ENCODE peak calls at places on chromosome 6, in nine cellular contexts. S is MCF 10A; O is IMR-90; T is AG09309; I is GM20000; Y is CD4-positive, alpha-beta T cell; J is GM12878; L is prostate gland; N is upper lobe of left lung. D is an unnamed sample.

GRCh38 chr6:52994789-52995078 is 350 bp downstream of the GSTA4 start:
- DNase-seq in N (no peak), O (peak; percentile 8), I (peak; percentile 24), S (no peak), T (no peak), L (peak; percentile 26), J (no peak), Y (no peak), D (no peak)

GRCh38 chr6:36353411-36353915 is 16.8 kb upstream of the BNIP5 start:
- DNase-seq in O (peak; percentile 38), S (no peak), N (no peak), T (no peak), L (no peak), Y (no peak), I (no peak), J (no peak), D (no peak)

GRCh38 chr6:93293399-93294271 is 125.7 kb downstream of the EPHA7 start:
- DNase-seq in Y (no peak), S (no peak), L (no peak), N (no peak), O (no peak), T (no peak), I (no peak), J (no peak), D (no peak)

GRCh38 chr6:166786704-166787293 is 159.7 kb upstream of the RPS6KA2 start:
- DNase-seq in Y (no peak), T (peak; percentile 31), S (peak; percentile 74), N (no peak), I (peak; percentile 73), O (peak; percentile 65), J (peak; percentile 21), L (peak; percentile 51), D (peak; percentile 78)

GRCh38 chr6:77010931-77011542 is 452.3 kb downstream of the HTR1B start:
- DNase-seq in N (no peak), L (no peak), T (no peak), O (no peak), J (no peak), I (no peak), S (no peak), Y (no peak), D (no peak)

GRCh38 chr6:162211022-162211421 is 516.5 kb downstream of the PRKN start:
- DNase-seq in T (no peak), I (no peak), J (no peak), S (no peak), N (no peak), Y (no peak), O (no peak), L (no peak), D (no peak)

GRCh38 chr6:163563303-163563702 is 148.8 kb downstream of the QKI start:
- DNase-seq in T (no peak), N (no peak), O (no peak), J (no peak), Y (no peak), S (no peak), I (no peak), L (no peak), D (no peak)

GRCh38 chr6:42704937-42705374 is 17.4 kb downstream of the PRPH2 start:
- DNase-seq in S (no peak), J (no peak), L (no peak), Y (no peak), I (no peak), T (no peak), N (no peak), O (no peak), D (no peak)

GRCh38 chr6:99746261-99746895 is 139.7 kb downstream of the PRDM13 start:
- DNase-seq in I (peak; percentile 50), Y (peak; percentile 34), L (peak; percentile 61), O (peak; percentile 74), S (peak; percentile 73), T (peak; percentile 46), J (peak; percentile 20), N (peak; percentile 47), D (peak; percentile 43)

GRCh38 chr6:85405175-85405852 is 44.6 kb upstream of the NT5E start:
- DNase-seq in L (no peak), J (peak; percentile 41), N (no peak), I (no peak), Y (no peak), S (peak; percentile 9), O (peak; percentile 55), T (no peak), D (no peak)

GRCh38 chr6:47737406-47737805 is 39.0 kb downstream of the ADGRF4 start:
- DNase-seq in S (no peak), I (no peak), Y (no peak), N (no peak), O (no peak), T (no peak), L (no peak), J (no peak), D (no peak)

GRCh38 chr6:134491473-134491872 is 173.6 kb upstream of the SGK1 start:
- DNase-seq in S (no peak), T (no peak), I (no peak), Y (no peak), N (no peak), J (no peak), L (no peak), O (peak; percentile 68), D (no peak)

GRCh38 chr6:96301781-96302180 is 219.8 kb upstream of the UFL1 start:
- DNase-seq in L (no peak), J (no peak), Y (no peak), N (no peak), I (no peak), T (no peak), S (peak; percentile 15), O (no peak), D (no peak)

GRCh38 chr6:146191166-146191565 is 162.3 kb downstream of the GRM1 start:
- DNase-seq in S (no peak), J (no peak), T (no peak), L (no peak), I (no peak), N (no peak), Y (no peak), O (no peak), D (no peak)

GRCh38 chr6:77906070-77906469 is 253.2 kb downstream of the MEI4 start:
- DNase-seq in I (no peak), J (no peak), Y (no peak), L (no peak), O (no peak), N (no peak), S (no peak), T (no peak), D (no peak)

GRCh38 chr6:9316831-9317230 is 881.5 kb upstream of the SLC35B3 start:
- DNase-seq in L (no peak), T (peak; percentile 7), S (no peak), I (no peak), Y (no peak), J (no peak), O (no peak), N (no peak), D (no peak)

GRCh38 chr6:96153775-96154174 is 138.0 kb downstream of the FUT9 start:
- DNase-seq in J (no peak), L (no peak), O (no peak), S (no peak), Y (no peak), N (no peak), T (no peak), I (no peak), D (no peak)

DNA sequence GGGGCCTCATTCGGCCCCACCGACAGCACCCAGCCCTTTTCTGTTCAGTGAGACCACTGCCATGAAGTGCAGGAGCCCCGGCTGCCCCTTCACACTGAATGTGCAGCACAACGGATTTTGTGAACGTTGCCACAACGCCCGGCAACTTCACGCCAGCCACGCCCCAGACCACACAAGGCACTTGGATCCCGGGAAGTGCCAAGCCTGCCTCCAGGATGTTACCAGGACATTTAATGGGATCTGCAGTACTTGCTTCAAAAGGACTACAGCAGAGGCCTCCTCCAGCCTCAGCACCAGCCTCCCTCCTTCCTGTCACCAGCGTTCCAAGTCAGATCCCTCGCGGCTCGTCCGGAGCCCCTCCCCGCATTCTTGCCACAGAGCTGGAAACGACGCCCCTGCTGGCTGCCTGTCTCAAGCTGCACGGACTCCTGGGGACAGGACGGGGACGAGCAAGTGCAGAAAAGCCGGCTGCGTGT is 11.8 kb downstream of the TNFAIP3 start:
- DNase-seq in I (no peak), L (peak; percentile 19), N (no peak), Y (no peak), T (no peak), O (no peak), S (no peak), J (no peak), D (no peak)
- TF ChIP-seq CTCF in I (no peak), L (no peak), N (no peak), Y (no peak), T (no peak), O (no peak), S (no peak), J (no peak), D (no peak)

DNA sequence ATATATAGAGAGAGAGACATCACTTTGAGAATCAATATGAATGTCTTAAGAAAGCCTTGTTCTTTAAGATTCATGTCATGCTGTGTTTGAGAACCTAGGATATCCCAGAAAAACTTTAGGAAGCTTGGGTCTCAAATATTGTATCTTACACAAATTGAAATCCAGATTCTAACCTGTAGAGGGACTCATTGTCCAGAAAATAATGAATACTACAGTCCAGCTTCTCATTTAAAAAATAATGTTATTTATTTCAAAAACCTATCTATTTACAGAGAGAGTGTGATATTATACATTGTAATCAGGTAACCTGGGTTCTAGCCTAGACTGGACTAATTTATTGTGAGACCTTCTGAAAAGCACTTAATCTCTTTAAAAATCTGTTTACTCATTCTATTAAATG is 4.2 kb downstream of the RFX6 start:
- DNase-seq in O (no peak), S (peak; percentile 28), I (no peak), T (no peak), L (no peak), N (no peak), J (no peak), Y (no peak), D (no peak)
- TF ChIP-seq CTCF in O (peak; percentile 3), S (no peak), I (no peak), T (no peak), L (peak; percentile 42), N (no peak), J (no peak), Y (no peak), D (no peak)

GRCh38 chr6:155042983-155043382 is 47.9 kb downstream of the TIAM2 start:
- DNase-seq in J (no peak), S (no peak), I (no peak), N (no peak), L (no peak), Y (no peak), O (no peak), T (no peak), D (no peak)
- TF ChIP-seq CTCF in J (no peak), S (no peak), I (no peak), N (no peak), L (no peak), Y (no peak), O (no peak), T (no peak), D (no peak)

DNA sequence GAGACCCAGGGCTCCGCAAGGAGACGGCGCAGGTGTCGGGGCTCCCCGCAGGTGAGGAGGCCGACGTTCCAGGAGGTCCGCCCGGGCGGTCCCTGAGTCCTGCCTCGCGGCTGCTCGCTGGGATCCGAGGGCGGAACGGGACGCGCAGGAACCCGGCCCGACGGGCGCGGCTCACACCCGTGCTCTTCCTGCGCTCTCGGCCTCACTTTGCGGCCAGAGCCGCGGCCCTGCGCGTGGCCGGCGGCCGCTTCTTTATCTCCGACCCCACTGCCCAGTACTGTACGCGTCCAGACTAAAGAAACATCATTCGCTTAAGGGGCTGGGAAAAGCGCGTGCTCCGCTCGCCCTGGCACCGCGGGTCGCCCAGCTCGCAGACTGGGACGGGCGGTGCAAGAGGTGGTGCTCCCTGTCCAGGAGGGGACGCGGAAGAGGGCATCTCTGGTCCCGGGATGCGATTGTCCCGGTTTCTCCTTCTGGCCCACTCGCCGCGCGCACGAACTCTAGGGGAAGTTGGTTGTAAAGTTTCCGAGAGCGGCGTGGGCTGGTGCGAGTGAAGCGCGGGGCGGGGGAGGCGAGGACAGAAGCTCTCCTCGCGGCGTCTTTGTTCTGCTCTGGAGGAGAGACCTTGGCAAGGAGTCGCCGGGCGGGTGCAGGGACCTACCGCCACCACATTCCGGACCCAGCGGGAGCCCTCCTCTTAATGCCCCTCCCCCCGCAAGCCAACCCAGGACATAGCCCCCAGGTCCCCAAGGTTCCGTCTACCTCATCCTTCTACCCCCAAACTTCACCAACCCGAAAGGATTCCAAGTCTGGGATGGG is 70.9 kb downstream of the SOX4 start:
- DNase-seq in J (no peak), S (peak; percentile 5), N (no peak), O (no peak), T (no peak), L (peak; percentile 20), I (peak; percentile 30), Y (no peak), D (peak; percentile 43)
- TF ChIP-seq CTCF in J (no peak), S (no peak), N (no peak), O (no peak), T (no peak), L (no peak), I (no peak), Y (no peak), D (no peak)